ENCODE peak calls at places on chromosome 6, in ten cellular contexts. One of them, this sample, is unnamed.

GRCh38 chr6:113969888-113970807 is 800 bp downstream of the HDAC2 start:
- DNase-seq in A549: peak
- DNase-seq in tibial nerve: no peak
- DNase-seq in omental fat pad: no peak
- DNase-seq in astrocyte of the spinal cord: peak
- DNase-seq in lower lobe of right lung: peak
- DNase-seq in lower leg skin: peak
- DNase-seq in AG10803: peak
- DNase-seq in osteocyte: peak
- DNase-seq in PC-3: peak
- DNase-seq in this sample: peak

GRCh38 chr6:79079425-79080130 is 1.5 kb upstream of the PHIP start:
- DNase-seq in A549: no peak
- DNase-seq in tibial nerve: no peak
- DNase-seq in omental fat pad: no peak
- DNase-seq in astrocyte of the spinal cord: peak
- DNase-seq in lower lobe of right lung: no peak
- DNase-seq in lower leg skin: no peak
- DNase-seq in AG10803: peak
- DNase-seq in osteocyte: no peak
- DNase-seq in PC-3: peak
- DNase-seq in this sample: no peak

GRCh38 chr6:14758421-14759043 is 487.3 kb upstream of the JARID2 start:
- DNase-seq in A549: peak
- DNase-seq in tibial nerve: no peak
- DNase-seq in omental fat pad: no peak
- DNase-seq in astrocyte of the spinal cord: no peak
- DNase-seq in lower lobe of right lung: peak
- DNase-seq in lower leg skin: peak
- DNase-seq in AG10803: no peak
- DNase-seq in osteocyte: no peak
- DNase-seq in PC-3: peak
- DNase-seq in this sample: no peak

GRCh38 chr6:35489995-35490791 is 6.7 kb downstream of the TEAD3 start:
- DNase-seq in A549: no peak
- DNase-seq in tibial nerve: peak
- DNase-seq in omental fat pad: no peak
- DNase-seq in astrocyte of the spinal cord: peak
- DNase-seq in lower lobe of right lung: peak
- DNase-seq in lower leg skin: peak
- DNase-seq in AG10803: peak
- DNase-seq in osteocyte: no peak
- DNase-seq in PC-3: no peak
- DNase-seq in this sample: no peak

GRCh38 chr6:37100740-37101139 is 69.2 kb upstream of the PIM1 start:
- DNase-seq in A549: no peak
- DNase-seq in tibial nerve: no peak
- DNase-seq in omental fat pad: no peak
- DNase-seq in astrocyte of the spinal cord: no peak
- DNase-seq in lower lobe of right lung: no peak
- DNase-seq in lower leg skin: no peak
- DNase-seq in AG10803: no peak
- DNase-seq in osteocyte: no peak
- DNase-seq in PC-3: no peak
- DNase-seq in this sample: no peak

GRCh38 chr6:6612308-6612707 is 23.8 kb downstream of the LY86 start:
- DNase-seq in A549: no peak
- DNase-seq in tibial nerve: no peak
- DNase-seq in omental fat pad: no peak
- DNase-seq in astrocyte of the spinal cord: no peak
- DNase-seq in lower lobe of right lung: no peak
- DNase-seq in lower leg skin: no peak
- DNase-seq in AG10803: no peak
- DNase-seq in osteocyte: no peak
- DNase-seq in PC-3: no peak
- DNase-seq in this sample: no peak

GRCh38 chr6:134060491-134061106 is 8.2 kb upstream of the SLC2A12 start:
- DNase-seq in A549: peak
- DNase-seq in tibial nerve: no peak
- DNase-seq in omental fat pad: no peak
- DNase-seq in astrocyte of the spinal cord: peak
- DNase-seq in lower lobe of right lung: no peak
- DNase-seq in lower leg skin: no peak
- DNase-seq in AG10803: peak
- DNase-seq in osteocyte: no peak
- DNase-seq in PC-3: peak
- DNase-seq in this sample: no peak

GRCh38 chr6:169237496-169238134 is 16.0 kb downstream of the THBS2 start:
- DNase-seq in A549: no peak
- DNase-seq in tibial nerve: no peak
- DNase-seq in omental fat pad: peak
- DNase-seq in astrocyte of the spinal cord: no peak
- DNase-seq in lower lobe of right lung: no peak
- DNase-seq in lower leg skin: no peak
- DNase-seq in AG10803: no peak
- DNase-seq in osteocyte: no peak
- DNase-seq in PC-3: no peak
- DNase-seq in this sample: no peak

GRCh38 chr6:26296857-26297648 is 67.9 kb upstream of the BTN3A2 start:
- DNase-seq in A549: no peak
- DNase-seq in tibial nerve: no peak
- DNase-seq in omental fat pad: no peak
- DNase-seq in astrocyte of the spinal cord: peak
- DNase-seq in lower lobe of right lung: no peak
- DNase-seq in lower leg skin: no peak
- DNase-seq in AG10803: no peak
- DNase-seq in osteocyte: no peak
- DNase-seq in PC-3: peak
- DNase-seq in this sample: no peak

GRCh38 chr6:163999475-164000125 is 585.1 kb downstream of the QKI start:
- DNase-seq in A549: no peak
- DNase-seq in tibial nerve: no peak
- DNase-seq in omental fat pad: no peak
- DNase-seq in astrocyte of the spinal cord: no peak
- DNase-seq in lower lobe of right lung: no peak
- DNase-seq in lower leg skin: no peak
- DNase-seq in AG10803: no peak
- DNase-seq in osteocyte: no peak
- DNase-seq in PC-3: no peak
- DNase-seq in this sample: no peak

GRCh38 chr6:31741815-31742214 is 2.0 kb downstream of the MSH5 start:
- DNase-seq in A549: no peak
- DNase-seq in tibial nerve: no peak
- DNase-seq in omental fat pad: no peak
- DNase-seq in astrocyte of the spinal cord: no peak
- DNase-seq in lower lobe of right lung: no peak
- DNase-seq in lower leg skin: no peak
- DNase-seq in AG10803: no peak
- DNase-seq in osteocyte: no peak
- DNase-seq in PC-3: no peak
- DNase-seq in this sample: no peak

DNA sequence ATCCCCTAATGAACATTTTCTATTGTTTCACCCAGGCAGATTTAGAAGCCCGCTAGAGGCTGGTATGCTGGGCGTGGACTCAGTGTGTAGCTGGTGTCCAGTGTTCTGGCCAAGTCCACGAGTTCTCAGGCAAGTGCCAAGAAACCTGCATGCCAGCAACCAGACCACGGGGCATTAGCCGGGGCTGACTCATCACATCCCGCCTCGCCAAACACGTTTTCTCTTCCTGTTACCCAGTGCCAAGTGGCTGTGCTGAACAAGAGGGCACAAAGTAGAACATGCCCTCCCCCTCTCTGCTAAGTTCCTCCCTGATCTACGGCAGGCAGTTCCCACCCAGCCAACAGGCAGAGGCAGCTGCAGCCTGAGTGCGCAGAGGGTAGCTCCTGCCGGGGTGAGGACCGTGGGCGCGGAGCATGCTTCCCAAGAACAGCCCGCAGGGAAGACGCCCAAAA is 29.6 kb downstream of the RAMACL start:
- DNase-seq in A549: peak
- DNase-seq in tibial nerve: peak
- DNase-seq in omental fat pad: peak
- DNase-seq in astrocyte of the spinal cord: peak
- DNase-seq in lower lobe of right lung: peak
- DNase-seq in lower leg skin: peak
- DNase-seq in AG10803: peak
- DNase-seq in osteocyte: peak
- DNase-seq in PC-3: peak
- DNase-seq in this sample: no peak
- TF ChIP-seq CTCF in A549: no peak
- TF ChIP-seq CTCF in tibial nerve: no peak
- TF ChIP-seq CTCF in omental fat pad: no peak
- TF ChIP-seq CTCF in astrocyte of the spinal cord: no peak
- TF ChIP-seq CTCF in lower lobe of right lung: no peak
- TF ChIP-seq CTCF in lower leg skin: no peak
- TF ChIP-seq CTCF in AG10803: peak
- TF ChIP-seq CTCF in osteocyte: no peak
- TF ChIP-seq CTCF in PC-3: no peak
- TF ChIP-seq CTCF in this sample: no peak

DNA sequence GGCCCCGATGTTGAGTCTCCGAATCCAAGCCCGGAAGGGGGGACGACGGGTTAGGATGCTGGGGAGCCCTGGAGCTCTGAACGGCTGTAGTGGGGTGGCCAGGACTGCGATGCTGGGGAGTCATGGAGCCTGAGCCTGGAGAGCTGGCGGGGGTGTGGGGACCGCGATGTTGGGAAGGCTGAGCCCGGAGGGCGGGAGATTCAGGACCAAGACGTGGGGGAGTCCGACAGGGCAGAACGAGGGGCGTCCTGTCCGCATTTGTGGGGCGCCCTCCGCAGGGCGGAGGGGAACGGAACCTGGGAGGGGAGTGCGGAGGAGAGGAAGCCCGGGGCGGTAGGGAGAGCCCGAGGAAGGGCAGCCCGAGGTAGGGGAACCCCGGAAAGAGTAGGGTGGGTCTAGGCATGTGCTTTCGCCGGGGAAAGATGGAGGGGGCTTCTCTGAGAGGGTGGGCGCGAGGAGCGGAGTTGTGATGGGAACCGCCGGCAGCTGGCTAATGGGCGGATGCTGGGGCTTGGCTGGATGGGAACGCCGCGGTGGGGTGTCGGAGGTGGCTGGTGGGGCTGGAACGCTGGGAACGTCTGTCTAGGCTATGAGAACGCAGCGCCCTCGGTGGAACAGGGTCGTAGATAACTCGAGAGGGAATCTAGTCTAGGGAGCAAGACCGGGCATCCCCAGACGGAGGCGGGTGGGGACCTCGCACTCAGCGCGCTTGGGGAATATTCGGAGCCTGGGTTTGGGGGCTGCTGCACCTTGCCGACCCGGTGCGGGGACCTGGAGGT is 681 bp downstream of the PAQR8 start:
- DNase-seq in A549: no peak
- DNase-seq in tibial nerve: peak
- DNase-seq in omental fat pad: peak
- DNase-seq in astrocyte of the spinal cord: peak
- DNase-seq in lower lobe of right lung: peak
- DNase-seq in lower leg skin: peak
- DNase-seq in AG10803: no peak
- DNase-seq in osteocyte: peak
- DNase-seq in PC-3: no peak
- DNase-seq in this sample: peak
- TF ChIP-seq CTCF in A549: no peak
- TF ChIP-seq CTCF in tibial nerve: no peak
- TF ChIP-seq CTCF in omental fat pad: no peak
- TF ChIP-seq CTCF in astrocyte of the spinal cord: peak
- TF ChIP-seq CTCF in lower lobe of right lung: no peak
- TF ChIP-seq CTCF in lower leg skin: no peak
- TF ChIP-seq CTCF in AG10803: no peak
- TF ChIP-seq CTCF in osteocyte: no peak
- TF ChIP-seq CTCF in PC-3: peak
- TF ChIP-seq CTCF in this sample: no peak

GRCh38 chr6:83231146-83231545 is 38.0 kb downstream of the RWDD2A start:
- DNase-seq in A549: no peak
- DNase-seq in tibial nerve: no peak
- DNase-seq in omental fat pad: no peak
- DNase-seq in astrocyte of the spinal cord: peak
- DNase-seq in lower lobe of right lung: no peak
- DNase-seq in lower leg skin: no peak
- DNase-seq in AG10803: peak
- DNase-seq in osteocyte: no peak
- DNase-seq in PC-3: no peak
- DNase-seq in this sample: no peak
- TF ChIP-seq CTCF in A549: no peak
- TF ChIP-seq CTCF in tibial nerve: no peak
- TF ChIP-seq CTCF in omental fat pad: no peak
- TF ChIP-seq CTCF in astrocyte of the spinal cord: no peak
- TF ChIP-seq CTCF in lower lobe of right lung: no peak
- TF ChIP-seq CTCF in lower leg skin: no peak
- TF ChIP-seq CTCF in AG10803: no peak
- TF ChIP-seq CTCF in osteocyte: no peak
- TF ChIP-seq CTCF in PC-3: no peak
- TF ChIP-seq CTCF in this sample: no peak

GRCh38 chr6:2186516-2186915 is 58.9 kb downstream of the GMDS start:
- DNase-seq in A549: no peak
- DNase-seq in tibial nerve: no peak
- DNase-seq in omental fat pad: no peak
- DNase-seq in astrocyte of the spinal cord: no peak
- DNase-seq in lower lobe of right lung: no peak
- DNase-seq in lower leg skin: no peak
- DNase-seq in AG10803: no peak
- DNase-seq in osteocyte: no peak
- DNase-seq in PC-3: no peak
- DNase-seq in this sample: no peak
- TF ChIP-seq CTCF in A549: no peak
- TF ChIP-seq CTCF in tibial nerve: no peak
- TF ChIP-seq CTCF in omental fat pad: no peak
- TF ChIP-seq CTCF in astrocyte of the spinal cord: no peak
- TF ChIP-seq CTCF in lower lobe of right lung: no peak
- TF ChIP-seq CTCF in lower leg skin: no peak
- TF ChIP-seq CTCF in AG10803: no peak
- TF ChIP-seq CTCF in osteocyte: no peak
- TF ChIP-seq CTCF in PC-3: no peak
- TF ChIP-seq CTCF in this sample: no peak

This sample was measured in type B pancreatic cell.